ENCODE peak calls at places on chromosomes 5 and 9, in eight cellular contexts. M is AG04450, D is aorta, S is keratinocyte, G is IMR-90, C is adipocyte, E is fibroblast of lung, P is Peyer's patch. A is an unnamed sample.

GRCh38 chr5:160199410-160199911 is 29.8 kb upstream of the FABP6 start:
- DNase-seq in S (no peak), D (peak; percentile 81), G (peak; percentile 23), M (no peak), P (peak; percentile 43), C (peak; percentile 82), E (peak; percentile 33), A (peak; percentile 72)

GRCh38 chr5:59799668-59800374 is 93.7 kb downstream of the PDE4D start:
- DNase-seq in C (peak; percentile 84), D (no peak), M (no peak), E (no peak), G (peak; percentile 57), S (no peak), P (no peak), A (no peak)

GRCh38 chr5:5179079-5179478 is 38.9 kb downstream of the ADAMTS16 start:
- DNase-seq in M (no peak), C (no peak), P (no peak), G (no peak), E (no peak), S (no peak), D (no peak), A (no peak)

GRCh38 chr9:134422301-134422700 is 96.0 kb downstream of the RXRA start:
- DNase-seq in S (peak; percentile 53), M (no peak), C (no peak), D (no peak), E (no peak), P (no peak), G (no peak), A (no peak)

GRCh38 chr5:98425626-98426025 is 347.8 kb upstream of the RGMB start:
- DNase-seq in S (no peak), G (no peak), P (no peak), D (no peak), E (no peak), M (no peak), C (peak; percentile 15), A (no peak)

GRCh38 chr9:121954477-121955175 is 138.5 kb downstream of the TTLL11 start:
- DNase-seq in G (peak; percentile 78), S (no peak), M (peak; percentile 32), E (peak; percentile 85), P (no peak), D (peak; percentile 56), C (no peak), A (no peak)

GRCh38 chr9:70491798-70492736 is 77.6 kb upstream of the KLF9 start:
- DNase-seq in E (no peak), P (no peak), G (no peak), M (no peak), S (no peak), D (no peak), C (no peak), A (no peak)

GRCh38 chr9:137390553-137391410 is 32.2 kb downstream of the EXD3 start:
- DNase-seq in G (no peak), C (no peak), S (no peak), D (no peak), E (no peak), P (no peak), M (no peak), A (no peak)

GRCh38 chr5:173618927-173619519 is 2.6 kb upstream of the BOD1 start:
- DNase-seq in G (peak; percentile 58), E (peak; percentile 32), M (no peak), S (no peak), P (peak; percentile 41), C (peak; percentile 86), D (no peak), A (no peak)

GRCh38 chr5:52810426-52810825 is 22.7 kb downstream of the ITGA1 start:
- DNase-seq in C (no peak), E (no peak), M (no peak), G (no peak), P (no peak), D (no peak), S (no peak), A (no peak)

GRCh38 chr9:98010450-98010849 is 27.3 kb downstream of the ANP32B start:
- DNase-seq in P (peak; percentile 39), E (peak; percentile 51), G (peak; percentile 64), M (no peak), D (no peak), S (no peak), C (no peak), A (no peak)

GRCh38 chr5:55601209-55601618 is 66.5 kb upstream of the PLPP1 start:
- DNase-seq in P (no peak), E (peak; percentile 94), S (no peak), D (peak; percentile 86), G (peak; percentile 61), C (peak; percentile 93), M (no peak), A (peak; percentile 86)

GRCh38 chr9:109110326-109111014 is 9.3 kb downstream of the TMEM245 start:
- DNase-seq in E (peak; percentile 84), M (no peak), P (no peak), D (no peak), S (no peak), C (peak; percentile 72), G (peak; percentile 80), A (no peak)

GRCh38 chr9:131732636-131733340 is 7.1 kb downstream of the RAPGEF1 start:
- DNase-seq in P (peak; percentile 77), E (no peak), C (no peak), D (no peak), S (no peak), M (no peak), G (no peak), A (no peak)

GRCh38 chr5:174340221-174340620 is 294.7 kb downstream of the NSG2 start:
- DNase-seq in D (no peak), S (no peak), G (peak; percentile 8), E (peak; percentile 81), P (no peak), C (no peak), M (no peak), A (peak; percentile 43)

GRCh38 chr5:179008667-179009066 is 13.5 kb upstream of the GRM6 start:
- DNase-seq in G (no peak), C (no peak), D (no peak), E (no peak), M (no peak), S (no peak), P (no peak), A (no peak)
- H3K9me3 ChIP-seq in G (no peaks in the 10 kb centered on the region), C (peaks cover 22% of the 10 kb centered on the region), D (peaks cover 8% of the 10 kb centered on the region), E (no peaks in the 10 kb centered on the region), M (peaks cover 2% of the 10 kb centered on the region), S (no peaks in the 10 kb centered on the region), P (no peaks in the 10 kb centered on the region), A (peaks cover 28% of the 10 kb centered on the region)

GRCh38 chr5:132110195-132110594 is 36.6 kb downstream of the CSF2 start:
- DNase-seq in E (no peak), C (no peak), D (no peak), G (no peak), P (no peak), M (no peak), S (no peak), A (no peak)

GRCh38 chr5:132110930-132111329 is 37.3 kb downstream of the CSF2 start:
- DNase-seq in M (no peak), G (peak; percentile 71), D (no peak), E (peak; percentile 93), P (no peak), S (no peak), C (no peak), A (no peak)

GRCh38 chr5:132114150-132115121 is 40.8 kb downstream of the CSF2 start:
- DNase-seq in E (peak; percentile 72), P (no peak), D (no peak), S (no peak), M (no peak), G (no peak), C (no peak), A (no peak)

GRCh38 chr5:132116072-132116471 is 42.5 kb downstream of the CSF2 start:
- DNase-seq in E (no peak), S (no peak), C (no peak), P (no peak), G (no peak), M (no peak), D (no peak), A (no peak)

DNA sequence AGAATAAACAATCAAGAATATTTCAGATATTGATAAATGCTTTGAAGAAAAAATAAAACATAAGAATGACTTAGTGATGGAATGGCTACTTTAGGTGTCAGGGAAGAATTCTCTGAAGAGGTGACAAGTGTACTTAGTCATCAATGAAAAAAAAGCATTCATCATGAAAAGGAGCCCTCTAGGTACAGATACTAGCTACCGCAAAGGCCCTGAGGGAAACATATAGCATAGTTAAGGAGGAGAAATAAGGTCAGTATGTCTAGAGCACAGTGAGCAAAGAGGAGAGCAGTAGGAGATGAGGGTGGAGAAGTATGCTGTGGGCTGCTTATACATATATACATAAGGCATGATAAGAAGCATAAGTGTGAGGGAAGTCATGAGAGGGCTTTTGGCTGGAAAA is 41.8 kb downstream of the CSF2 start:
- DNase-seq in D (no peak), S (no peak), C (no peak), P (no peak), E (no peak), M (no peak), G (no peak), A (no peak)
- H3K4me3 ChIP-seq in D (no peak overlapping the region), S (no peak overlapping the region), C (no peak overlapping the region), P (no peak overlapping the region), E (no peak overlapping the region), M (no peak overlapping the region), G (no peak overlapping the region), A (no peak overlapping the region)

DNA sequence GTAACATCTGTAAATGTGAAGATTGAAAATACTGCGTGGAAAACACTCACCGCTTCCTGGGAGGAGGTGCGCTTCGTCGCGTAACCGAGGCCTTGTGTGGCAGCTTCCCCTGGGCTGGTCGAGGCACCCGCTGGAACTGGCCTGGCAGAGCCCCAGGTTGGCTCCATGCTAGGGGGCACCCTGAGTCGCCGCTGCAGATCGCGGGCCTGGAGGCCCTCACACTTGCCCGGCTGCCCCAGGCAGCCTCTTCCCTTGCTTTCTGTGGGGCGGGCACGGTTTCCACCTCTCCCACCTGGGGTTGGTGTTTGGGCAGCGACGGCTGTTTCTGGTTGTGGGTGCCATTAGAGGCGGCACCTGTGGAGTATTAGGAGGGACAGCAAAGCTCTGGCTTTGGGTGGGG is 852 bp downstream of the ZNF354C start:
- DNase-seq in S (no peak), M (no peak), C (no peak), P (no peak), G (no peak), E (no peak), D (peak; percentile 52), A (no peak)
- H3K9me3 ChIP-seq in S (no peaks in the 10 kb centered on the region), M (peaks cover 52% of the 10 kb centered on the region), C (peaks cover 8% of the 10 kb centered on the region), P (no peaks in the 10 kb centered on the region), G (peaks cover 18% of the 10 kb centered on the region), E (no peaks in the 10 kb centered on the region), D (peaks cover 4% of the 10 kb centered on the region), A (peaks cover 58% of the 10 kb centered on the region)

GRCh38 chr9:91845839-91846238 is 104.2 kb downstream of the ROR2 start:
- DNase-seq in D (no peak), E (no peak), S (no peak), G (no peak), C (no peak), M (no peak), P (no peak), A (peak; percentile 8)

GRCh38 chr9:91848146-91848545 is 101.9 kb downstream of the ROR2 start:
- DNase-seq in E (no peak), C (no peak), P (no peak), G (no peak), D (no peak), M (no peak), S (no peak), A (no peak)

GRCh38 chr9:91844656-91845291 is 105.3 kb downstream of the ROR2 start:
- DNase-seq in G (no peak), C (no peak), E (no peak), P (no peak), M (no peak), D (no peak), S (no peak), A (no peak)

GRCh38 chr9:91849694-91850093 is 100.3 kb downstream of the ROR2 start:
- DNase-seq in M (no peak), G (no peak), C (no peak), E (no peak), P (no peak), S (no peak), D (no peak), A (no peak)

GRCh38 chr9:91847576-91847975 is 102.5 kb downstream of the ROR2 start:
- DNase-seq in G (peak; percentile 74), P (no peak), S (no peak), E (peak; percentile 58), M (peak; percentile 27), C (peak; percentile 59), D (no peak), A (peak; percentile 13)
- H3K4me3 ChIP-seq in G (no peak overlapping the region), P (no peak overlapping the region), S (no peak overlapping the region), E (peak overlapping the region; percentile 20), M (no peak overlapping the region), C (no peak overlapping the region), D (no peak overlapping the region), A (no peak overlapping the region)

A was measured in MG63.